ENCODE peak calls at places on chromosomes 7 and 10, in nine cellular contexts. M, A, X, F, T, I, V, R and L are unnamed samples.

GRCh38 chr10:70228503-70228902 is 4.7 kb downstream of the PPA1 start:
- DNase-seq in M (no peak), A (no peak), X (no peak), F (no peak), T (no peak), I (no peak), V (no peak), R (no peak), L (no peak)

GRCh38 chr10:44424953-44425352 is 40.1 kb upstream of the CXCL12 start:
- DNase-seq in M (no peak), A (no peak), X (peak; percentile 24), F (no peak), T (no peak), I (no peak), V (no peak), R (no peak), L (no peak)

GRCh38 chr7:118153551-118154177 is 30.3 kb upstream of the LSM8 start:
- DNase-seq in M (no peak), A (no peak), X (peak; percentile 50), F (peak; percentile 57), T (peak; percentile 13), I (peak; percentile 30), V (no peak), R (peak; percentile 37), L (no peak)

GRCh38 chr10:61136151-61136550 is 192.2 kb upstream of the RHOBTB1 start:
- DNase-seq in M (no peak), A (no peak), X (peak; percentile 40), F (peak; percentile 33), T (peak; percentile 7), I (no peak), V (no peak), R (no peak), L (no peak)

GRCh38 chr7:148486937-148487336 is 103.6 kb upstream of the C7orf33 start:
- DNase-seq in M (no peak), A (no peak), X (no peak), F (no peak), T (no peak), I (no peak), V (no peak), R (no peak), L (no peak)

GRCh38 chr7:2100278-2101205 is 132.2 kb downstream of the MAD1L1 start:
- DNase-seq in M (no peak), A (peak; percentile 47), X (no peak), F (no peak), T (peak; percentile 87), I (no peak), V (peak; percentile 36), R (no peak), L (no peak)

GRCh38 chr7:105656922-105657521 is 75.7 kb upstream of the EFCAB10 start:
- DNase-seq in M (no peak), A (peak; percentile 74), X (no peak), F (peak; percentile 46), T (peak; percentile 79), I (no peak), V (peak; percentile 78), R (peak; percentile 86), L (no peak)

GRCh38 chr10:117936136-117936535 is 110.6 kb downstream of the RAB11FIP2 start:
- DNase-seq in M (no peak), A (no peak), X (no peak), F (peak; percentile 15), T (no peak), I (peak; percentile 16), V (no peak), R (no peak), L (no peak)

GRCh38 chr10:58778966-58779365 is 266.3 kb downstream of the BICC1 start:
- DNase-seq in M (no peak), A (no peak), X (no peak), F (no peak), T (no peak), I (peak; percentile 43), V (no peak), R (no peak), L (no peak)

GRCh38 chr7:54330216-54330800 is 211.9 kb upstream of the VSTM2A start:
- DNase-seq in M (peak; percentile 25), A (no peak), X (no peak), F (no peak), T (no peak), I (no peak), V (no peak), R (no peak), L (no peak)

GRCh38 chr7:156491435-156491834 is 149.1 kb upstream of the RNF32 start:
- DNase-seq in M (no peak), A (no peak), X (no peak), F (no peak), T (no peak), I (no peak), V (no peak), R (no peak), L (no peak)

GRCh38 chr7:47379629-47380324 is 202.1 kb downstream of the TNS3 start:
- DNase-seq in M (peak; percentile 16), A (no peak), X (peak; percentile 44), F (peak; percentile 60), T (no peak), I (peak; percentile 77), V (no peak), R (no peak), L (no peak)

GRCh38 chr7:50466815-50467569 is 16.8 kb upstream of the FIGNL1 start:
- DNase-seq in M (no peak), A (no peak), X (no peak), F (no peak), T (no peak), I (no peak), V (no peak), R (no peak), L (no peak)

GRCh38 chr7:129780257-129781127 is 169.0 kb downstream of the NRF1 start:
- DNase-seq in M (no peak), A (peak; percentile 76), X (no peak), F (peak; percentile 95), T (peak; percentile 84), I (no peak), V (peak; percentile 88), R (peak; percentile 59), L (no peak)

GRCh38 chr7:111986601-111987000 is 219.6 kb downstream of the DOCK4 start:
- DNase-seq in M (no peak), A (no peak), X (no peak), F (no peak), T (no peak), I (no peak), V (no peak), R (no peak), L (no peak)

GRCh38 chr7:26144681-26145080 is 7.3 kb upstream of the NFE2L3 start:
- DNase-seq in M (no peak), A (no peak), X (no peak), F (no peak), T (no peak), I (no peak), V (no peak), R (no peak), L (no peak)

GRCh38 chr10:111035542-111035941 is 41.3 kb upstream of the ADRA2A start:
- DNase-seq in M (no peak), A (no peak), X (no peak), F (no peak), T (no peak), I (peak; percentile 4), V (no peak), R (no peak), L (no peak)

GRCh38 chr10:28467615-28468014 is 65.3 kb upstream of the WAC start:
- DNase-seq in M (no peak), A (no peak), X (no peak), F (no peak), T (no peak), I (no peak), V (no peak), R (no peak), L (no peak)

GRCh38 chr7:151099486-151100211 is 13.4 kb downstream of the AGAP3 start:
- DNase-seq in M (no peak), A (no peak), X (no peak), F (no peak), T (no peak), I (no peak), V (no peak), R (no peak), L (no peak)

GRCh38 chr7:101302641-101303101 is 18.9 kb downstream of the IFT22 start:
- DNase-seq in M (no peak), A (no peak), X (no peak), F (no peak), T (no peak), I (no peak), V (no peak), R (no peak), L (no peak)

GRCh38 chr7:155796381-155797261 is 15.6 kb downstream of the SHH start:
- DNase-seq in M (peak; percentile 23), A (peak; percentile 69), X (peak; percentile 18), F (peak; percentile 51), T (peak; percentile 78), I (peak; percentile 50), V (peak; percentile 76), R (peak; percentile 75), L (no peak)

GRCh38 chr7:130207642-130208041 is at the start of gene SSMEM1:
- DNase-seq in M (no peak), A (no peak), X (no peak), F (peak; percentile 84), T (no peak), I (peak; percentile 55), V (no peak), R (no peak), L (no peak)

GRCh38 chr10:94623572-94623971 is 60.0 kb upstream of the CYP2C18 start:
- DNase-seq in M (no peak), A (no peak), X (peak; percentile 1), F (no peak), T (no peak), I (no peak), V (no peak), R (no peak), L (no peak)

GRCh38 chr10:84994722-84995121 is 666.3 kb downstream of the CCSER2 start:
- DNase-seq in M (no peak), A (no peak), X (no peak), F (no peak), T (no peak), I (no peak), V (no peak), R (no peak), L (no peak)

GRCh38 chr10:77744249-77744648 is 106.6 kb upstream of the KCNMA1 start:
- DNase-seq in M (no peak), A (no peak), X (no peak), F (peak; percentile 98), T (no peak), I (no peak), V (no peak), R (no peak), L (no peak)

GRCh38 chr7:72112530-72112929 is 299.6 kb downstream of the CALN1 start:
- DNase-seq in M (no peak), A (no peak), X (no peak), F (no peak), T (no peak), I (no peak), V (no peak), R (no peak), L (no peak)

GRCh38 chr10:94461503-94461902 is 59.2 kb downstream of the TBC1D12 start:
- DNase-seq in M (no peak), A (no peak), X (no peak), F (no peak), T (no peak), I (no peak), V (no peak), R (no peak), L (no peak)